ENCODE peak calls at places on chromosome 13, in five cellular contexts. D, O, H, V and L are unnamed samples.

GRCh38 chr13:23321534-23322241 is 111.8 kb downstream of the SACS start:
- DNase-seq in O (no peak), V (no peak), H (no peak), D (no peak), L (no peak)

GRCh38 chr13:79451500-79451962 is 29.4 kb upstream of the NDFIP2 start:
- DNase-seq in O (peak), D (no peak), H (no peak), V (no peak), L (no peak)

GRCh38 chr13:66348745-66349720 is 881.1 kb downstream of the PCDH9 start:
- DNase-seq in O (no peak), D (no peak), H (no peak), V (no peak), L (no peak)

GRCh38 chr13:106176103-106176502 is 359.4 kb downstream of the EFNB2 start:
- DNase-seq in O (no peak), V (no peak), D (no peak), H (no peak), L (no peak)

GRCh38 chr13:101127741-101128353 is 288.5 kb downstream of the NALCN start:
- DNase-seq in V (peak), D (peak), O (no peak), H (no peak), L (no peak)

GRCh38 chr13:30744056-30744684 is 8.8 kb downstream of the ALOX5AP start:
- DNase-seq in H (no peak), V (no peak), O (no peak), D (no peak), L (peak)

GRCh38 chr13:109646423-109646822 is 140.0 kb downstream of the IRS2 start:
- DNase-seq in H (no peak), O (no peak), V (no peak), D (no peak), L (no peak)

GRCh38 chr13:95229855-95230254 is 71.4 kb downstream of the ABCC4 start:
- DNase-seq in H (no peak), O (no peak), V (no peak), D (no peak), L (no peak)